ENCODE peak calls at places on chromosomes 4 and X, in four cellular contexts. E is fibroblast of lung, J is kidney epithelial cell, D is GM10248. N is an unnamed sample.

GRCh38 chr4:123589361-123589760 is 192.8 kb downstream of the SPRY1 start:
- DNase-seq in E (no peak), J (no peak), D (no peak), N (no peak)

GRCh38 chr4:141660880-141661279 is 24.5 kb downstream of the IL15 start:
- DNase-seq in E (peak), J (no peak), D (no peak), N (no peak)

GRCh38 chr4:30610361-30610760 is 109.8 kb upstream of the PCDH7 start:
- DNase-seq in E (peak), J (no peak), D (no peak), N (no peak)

GRCh38 chr4:68347845-68348244 is 2.0 kb downstream of the YTHDC1 start:
- DNase-seq in E (no peak), J (no peak), D (no peak), N (no peak)

GRCh38 chrX:281166-281999 is at the start of gene PLCXD1:
- DNase-seq in E (peak), J (no peak), D (peak), N (no peak)

GRCh38 chr4:10089346-10089745 is 27.3 kb downstream of the WDR1 start:
- DNase-seq in E (no peak), J (peak), D (no peak), N (no peak)

GRCh38 chrX:85004255-85004654 is 578 bp downstream of the APOOL start:
- DNase-seq in E (peak), J (no peak), D (no peak), N (no peak)

GRCh38 chrX:48770296-48770695 is 8.7 kb downstream of the GLOD5 start:
- DNase-seq in E (no peak), J (no peak), D (no peak), N (no peak)

GRCh38 chrX:21725498-21725897 is 32.4 kb downstream of the SMPX start:
- DNase-seq in E (peak), J (no peak), D (no peak), N (no peak)

GRCh38 chr4:60989141-60989540 is 211.0 kb upstream of the ADGRL3 start:
- DNase-seq in E (no peak), J (no peak), D (no peak), N (no peak)

GRCh38 chr4:65007841-65008439 is 598.7 kb upstream of the TECRL start:
- DNase-seq in E (peak), J (no peak), D (no peak), N (no peak)
- TF ChIP-seq CTCF in E (peak), J (peak), D (peak), N (peak)

DNA sequence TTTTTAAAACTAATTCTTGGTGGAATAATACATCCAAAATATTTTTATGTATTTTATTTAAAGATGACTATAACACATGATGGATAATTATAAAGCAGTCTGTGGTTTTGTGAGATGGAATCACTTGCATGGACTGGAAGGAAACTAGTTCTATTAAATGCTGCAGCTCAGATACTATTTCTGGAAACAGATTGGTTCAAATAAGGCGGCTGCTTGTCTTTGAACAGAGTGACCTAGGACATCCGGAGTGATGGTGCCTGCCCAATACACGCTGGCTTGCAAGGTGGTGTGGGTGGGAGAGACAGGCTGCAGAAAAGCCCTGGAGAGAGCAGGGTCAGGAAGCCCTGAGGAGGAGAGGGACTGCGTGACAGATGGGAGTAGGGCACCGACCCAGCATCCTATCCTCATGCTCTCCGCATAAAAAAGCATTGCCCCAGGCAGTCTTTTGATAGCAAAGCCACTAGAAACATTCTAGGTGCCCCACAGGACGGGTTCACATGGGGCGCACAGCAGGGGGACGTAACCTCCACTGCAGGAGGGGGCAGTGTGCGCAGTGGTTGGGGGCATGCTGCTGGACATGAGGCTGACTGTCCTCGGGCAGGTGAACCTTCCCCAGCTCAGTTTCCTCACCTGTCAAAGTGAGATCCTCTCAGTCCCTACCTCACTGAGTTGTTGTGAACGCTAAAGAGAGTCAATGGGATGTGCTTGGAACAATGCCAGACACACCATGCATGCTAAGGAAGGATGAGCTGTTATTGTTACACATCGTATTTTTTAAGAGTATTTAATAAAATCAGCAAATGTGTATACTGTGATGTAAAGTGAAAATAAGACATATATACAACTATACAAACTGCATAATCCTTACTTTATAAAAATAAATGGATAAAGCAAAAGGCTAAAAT is 71.3 kb downstream of the EVC2 start:
- DNase-seq in E (peak), J (no peak), D (no peak), N (peak)
- TF ChIP-seq CTCF in E (no peak), J (no peak), D (no peak), N (no peak)

DNA sequence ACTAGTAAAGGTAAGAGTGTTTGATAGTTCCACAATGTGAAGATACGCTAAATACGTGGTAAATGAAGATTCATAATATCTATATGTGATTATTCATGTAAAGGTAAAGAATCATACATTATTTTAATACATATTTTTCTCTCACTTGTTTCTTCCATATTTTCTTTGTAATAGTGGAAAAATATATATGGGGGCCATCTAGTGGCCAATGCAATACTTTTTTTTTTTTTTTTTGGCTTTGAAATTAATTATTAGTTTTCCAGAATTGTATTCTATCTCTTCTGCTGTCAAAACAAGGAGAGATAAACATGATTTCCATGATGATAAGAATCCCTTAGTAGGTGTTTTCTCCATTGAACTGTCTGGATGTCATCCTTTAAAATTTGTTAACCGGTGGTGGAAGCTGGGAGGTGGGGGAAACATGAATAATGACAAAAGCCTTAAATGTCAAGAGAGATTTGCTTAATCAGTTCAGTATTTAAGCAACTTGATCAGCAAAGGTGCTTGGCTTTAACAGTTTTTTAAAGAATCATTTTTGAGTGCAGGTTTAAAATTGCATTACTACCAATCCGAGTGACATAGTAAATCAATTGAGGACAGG is 508.7 kb upstream of the HTR2C start:
- DNase-seq in E (no peak), J (no peak), D (no peak), N (no peak)
- TF ChIP-seq CTCF in E (no peak), J (peak), D (no peak), N (peak)

DNA sequence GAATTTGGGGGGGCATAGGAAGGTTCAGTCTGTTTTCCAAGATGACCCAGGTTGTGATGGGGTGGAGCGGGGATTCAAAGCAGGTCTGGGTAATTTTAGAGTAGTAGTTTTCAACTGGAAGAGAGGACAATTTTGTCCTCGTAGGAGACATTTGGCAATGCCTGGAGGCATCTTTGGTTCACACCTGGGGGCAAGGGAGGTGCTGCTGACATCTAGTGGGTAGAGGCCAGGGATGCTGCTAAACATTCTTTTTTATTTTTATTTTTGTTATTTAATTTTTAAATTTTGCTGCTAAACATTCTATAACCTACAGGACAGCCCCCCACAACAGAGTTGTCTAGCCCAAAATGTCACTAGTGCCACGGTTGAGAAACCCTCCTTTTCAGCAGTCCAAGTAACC is 1.9 kb downstream of the RAB9A start:
- DNase-seq in E (no peak), J (no peak), D (no peak), N (no peak)
- TF ChIP-seq CTCF in E (no peak), J (peak), D (no peak), N (peak)

DNA sequence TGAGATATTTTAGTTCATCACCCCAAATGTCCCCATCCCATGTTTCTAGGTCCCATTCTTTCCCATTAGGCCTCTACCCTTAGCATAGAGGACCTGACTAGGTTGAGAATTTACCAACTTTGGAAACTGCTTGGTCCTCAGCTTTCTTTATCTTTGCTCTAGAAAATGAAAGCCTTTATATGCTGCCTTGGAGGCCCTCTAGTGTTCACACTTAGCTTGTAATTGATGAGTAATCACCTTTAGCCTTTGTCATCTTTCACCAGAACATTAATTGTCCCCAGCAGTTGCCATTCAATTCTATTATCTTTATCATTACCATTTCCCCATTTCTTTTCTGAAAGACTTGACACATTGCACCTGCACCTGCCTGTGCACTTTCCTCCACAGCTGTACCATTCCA is 589.2 kb upstream of the NR3C2 start:
- DNase-seq in E (peak), J (no peak), D (no peak), N (no peak)
- TF ChIP-seq CTCF in E (peak), J (peak), D (peak), N (peak)

N was measured in BJ.